ENCODE peak calls at places on chromosomes 1 and 21, in seven cellular contexts. U is left ventricle myocardium inferior; B is endothelial cell; N is right lobe of liver; V is stimulated activated CD8-positive, alpha-beta memory T cell treated with anti-CD3 and anti-CD28 coated beads, Interleukin-15, amount 100 ng/mL, for 4 hours; L is cardiac fibroblast; W is GM13976. E is an unnamed sample.

GRCh38 chr1:198967566-198967965 is 328.7 kb downstream of the PTPRC start:
- DNase-seq in U (no peak), B (no peak), N (no peak), V (no peak), L (no peak), W (no peak), E (no peak)

GRCh38 chr1:199223936-199224335 is 585.1 kb downstream of the PTPRC start:
- DNase-seq in U (no peak), B (no peak), N (no peak), V (no peak), L (peak), W (no peak), E (no peak)

GRCh38 chr21:31354122-31354521 is 10.1 kb upstream of the TIAM1 start:
- DNase-seq in U (no peak), B (no peak), N (no peak), V (no peak), L (no peak), W (no peak), E (no peak)

GRCh38 chr1:8461341-8462110 is 143.6 kb downstream of the SLC45A1 start:
- DNase-seq in U (no peak), B (no peak), N (no peak), V (no peak), L (no peak), W (no peak), E (no peak)

GRCh38 chr1:119737040-119737682 is 25.4 kb downstream of the PHGDH start:
- DNase-seq in U (peak), B (peak), N (no peak), V (no peak), L (no peak), W (no peak), E (no peak)

GRCh38 chr1:226360106-226360746 is 47.7 kb downstream of the PARP1 start:
- DNase-seq in U (no peak), B (no peak), N (no peak), V (no peak), L (no peak), W (peak), E (peak)

GRCh38 chr1:234969630-234970370 is 158.8 kb downstream of the TOMM20 start:
- DNase-seq in U (peak), B (no peak), N (peak), V (no peak), L (peak), W (no peak), E (no peak)

GRCh38 chr1:31064685-31065309 is 720 bp downstream of the PUM1 start:
- DNase-seq in U (peak), B (no peak), N (no peak), V (no peak), L (peak), W (peak), E (peak)

GRCh38 chr1:85621430-85621829 is 40.9 kb downstream of the CCN1 start:
- DNase-seq in U (no peak), B (no peak), N (no peak), V (no peak), L (no peak), W (no peak), E (no peak)

GRCh38 chr1:61082336-61083013 is at the start of gene NFIA:
- DNase-seq in U (peak), B (no peak), N (peak), V (no peak), L (peak), W (peak), E (peak)

GRCh38 chr21:44695176-44695575 is 1.8 kb upstream of the KRTAP10-12 start:
- DNase-seq in U (no peak), B (no peak), N (no peak), V (no peak), L (no peak), W (no peak), E (no peak)

GRCh38 chr1:150836129-150836773 is 28.2 kb upstream of the CTSK start:
- DNase-seq in U (no peak), B (no peak), N (no peak), V (no peak), L (no peak), W (peak), E (peak)

GRCh38 chr1:176648556-176648955 is 185.6 kb downstream of the PAPPA2 start:
- DNase-seq in U (no peak), B (no peak), N (no peak), V (no peak), L (no peak), W (no peak), E (no peak)

GRCh38 chr1:232438476-232438875 is 191.5 kb downstream of the SIPA1L2 start:
- DNase-seq in U (no peak), B (no peak), N (no peak), V (no peak), L (no peak), W (no peak), E (no peak)

GRCh38 chr1:39642796-39643195 is 3.4 kb upstream of the HEYL start:
- DNase-seq in U (no peak), B (no peak), N (no peak), V (no peak), L (peak), W (no peak), E (no peak)

GRCh38 chr1:78676347-78676982 is 26.8 kb downstream of the IFI44 start:
- DNase-seq in U (no peak), B (peak), N (no peak), V (peak), L (peak), W (peak), E (peak)

GRCh38 chr1:186757851-186758250 is 70.9 kb upstream of the PLA2G4A start:
- DNase-seq in U (no peak), B (no peak), N (no peak), V (no peak), L (no peak), W (no peak), E (no peak)